ENCODE peak calls at places on chromosomes 6 and 20, in four cellular contexts. C, I, F and H are unnamed samples.

GRCh38 chr6:165618241-165618640 is 44.8 kb downstream of the PDE10A start:
- DNase-seq in I (no peak), F (no peak), C (no peak), H (no peak)

GRCh38 chr6:116412270-116412669 is 41.5 kb downstream of the DSE start:
- DNase-seq in C (no peak), I (no peak), F (no peak), H (no peak)

GRCh38 chr6:142680308-142680707 is 264.7 kb downstream of the HIVEP2 start:
- DNase-seq in C (no peak), F (no peak), I (no peak), H (no peak)

GRCh38 chr6:166488701-166489100 is 97.8 kb downstream of the RAMACL start:
- DNase-seq in I (no peak), F (no peak), C (no peak), H (no peak)

GRCh38 chr20:11329271-11329670 is 588.4 kb upstream of the BTBD3 start:
- DNase-seq in I (no peak), F (no peak), C (no peak), H (no peak)

GRCh38 chr6:163414367-163415175 is at the start of gene QKI:
- DNase-seq in C (no peak), F (peak), I (peak), H (peak)

GRCh38 chr6:131322121-131322520 is 186.9 kb downstream of the AKAP7 start:
- DNase-seq in I (no peak), C (no peak), F (no peak), H (no peak)

GRCh38 chr6:40308533-40309306 is 278.4 kb downstream of the LRFN2 start:
- DNase-seq in F (peak), C (peak), I (peak), H (peak)

GRCh38 chr20:63599396-63600050 is 25.5 kb upstream of the HELZ2 start:
- DNase-seq in C (no peak), I (no peak), F (no peak), H (no peak)

GRCh38 chr6:138765896-138766487 is 7.6 kb upstream of the CCDC28A start:
- DNase-seq in C (no peak), F (peak), I (no peak), H (peak)

GRCh38 chr20:3777726-3778629 is 3.3 kb downstream of the SPEF1 start:
- DNase-seq in F (no peak), C (no peak), I (peak), H (peak)

GRCh38 chr6:12657884-12658283 is 58.7 kb upstream of the PHACTR1 start:
- DNase-seq in C (no peak), I (no peak), F (no peak), H (no peak)

GRCh38 chr6:72826744-72827438 is 205.0 kb downstream of the KCNQ5 start:
- DNase-seq in F (no peak), C (no peak), I (no peak), H (no peak)

GRCh38 chr6:147544420-147544819 is 35.9 kb downstream of the SAMD5 start:
- DNase-seq in C (no peak), F (no peak), I (no peak), H (no peak)

GRCh38 chr6:21467091-21467490 is 126.5 kb upstream of the SOX4 start:
- DNase-seq in F (no peak), C (no peak), I (no peak), H (no peak)

GRCh38 chr20:33009214-33010132 is 2.0 kb downstream of the BPIFB2 start:
- DNase-seq in F (no peak), C (no peak), I (no peak), H (no peak)

GRCh38 chr20:19992996-19993908 is 23.9 kb upstream of the NAA20 start:
- DNase-seq in I (peak), C (no peak), F (peak), H (peak)

GRCh38 chr6:106143582-106144139 is 57.5 kb downstream of the PRDM1 start:
- DNase-seq in F (no peak), C (no peak), I (no peak), H (no peak)

GRCh38 chr6:33716890-33717632 is 5.6 kb upstream of the UQCC2 start:
- DNase-seq in I (no peak), C (no peak), F (no peak), H (no peak)

GRCh38 chr6:89084954-89085353 is 4.4 kb downstream of the PNRC1 start:
- DNase-seq in I (no peak), C (no peak), F (no peak), H (no peak)
- TF ChIP-seq USF1 in I (no peak), C (no peak), F (no peak), H (no peak)

DNA sequence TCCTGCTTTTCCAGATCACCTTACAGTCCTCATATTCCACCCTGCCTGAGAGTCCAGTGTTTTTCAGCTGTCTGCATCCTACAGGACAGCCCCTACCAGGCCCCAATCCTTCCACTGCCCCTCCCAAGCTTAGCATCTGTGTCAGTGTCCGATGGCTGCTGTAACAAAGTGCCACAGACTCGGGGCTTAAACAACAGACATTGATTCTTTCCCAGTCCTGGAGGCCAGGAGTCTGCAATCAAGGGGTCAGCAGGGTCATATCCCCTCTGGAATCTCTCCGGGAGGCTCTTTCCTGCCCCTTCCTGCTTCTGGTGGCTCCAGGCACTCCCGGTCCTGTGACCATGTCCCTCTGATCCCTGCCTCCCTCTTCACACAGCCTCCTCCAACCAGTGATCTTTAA is 396.6 kb upstream of the MAP3K7 start:
- DNase-seq in F (no peak), C (no peak), I (no peak), H (no peak)
- TF ChIP-seq USF1 in F (no peak), C (no peak), I (no peak), H (no peak)

DNA sequence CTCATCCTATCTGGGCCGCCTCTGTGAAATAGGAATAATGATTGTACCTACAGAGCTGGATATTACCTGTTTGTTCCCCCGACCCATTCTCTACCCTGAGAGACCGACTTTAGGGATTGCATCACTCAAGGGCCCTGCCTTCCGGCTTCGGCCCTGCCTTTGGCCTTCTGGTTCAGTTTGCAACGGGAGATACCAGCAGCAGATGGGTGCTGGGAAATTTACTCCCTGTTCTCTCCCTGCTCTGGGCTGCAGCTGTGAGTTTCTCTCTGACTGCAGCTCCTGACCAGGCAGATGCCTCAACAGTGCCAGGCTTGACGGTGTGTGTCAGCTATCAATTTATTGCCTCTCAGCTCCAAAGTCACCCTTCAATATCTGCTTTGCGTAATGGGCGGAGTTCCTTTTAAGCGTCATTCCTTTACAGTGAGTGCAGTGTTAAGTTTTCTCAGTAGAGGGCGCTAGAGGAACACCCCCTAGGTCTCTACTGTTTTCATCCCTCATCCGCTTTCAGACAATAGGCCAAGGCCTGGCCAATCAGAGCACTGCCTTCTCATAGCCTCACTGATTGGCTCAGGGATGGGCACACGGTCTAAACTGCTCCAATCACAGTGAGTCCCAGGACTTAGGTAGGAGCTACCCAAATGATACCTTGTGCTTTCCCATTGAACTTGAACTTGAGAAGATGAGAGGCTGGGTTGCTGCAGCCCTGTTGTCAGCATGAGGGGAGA is 30.0 kb downstream of the KCNG1 start:
- DNase-seq in I (peak), C (peak), F (peak), H (peak)
- TF ChIP-seq USF1 in I (peak), C (no peak), F (peak), H (peak)

DNA sequence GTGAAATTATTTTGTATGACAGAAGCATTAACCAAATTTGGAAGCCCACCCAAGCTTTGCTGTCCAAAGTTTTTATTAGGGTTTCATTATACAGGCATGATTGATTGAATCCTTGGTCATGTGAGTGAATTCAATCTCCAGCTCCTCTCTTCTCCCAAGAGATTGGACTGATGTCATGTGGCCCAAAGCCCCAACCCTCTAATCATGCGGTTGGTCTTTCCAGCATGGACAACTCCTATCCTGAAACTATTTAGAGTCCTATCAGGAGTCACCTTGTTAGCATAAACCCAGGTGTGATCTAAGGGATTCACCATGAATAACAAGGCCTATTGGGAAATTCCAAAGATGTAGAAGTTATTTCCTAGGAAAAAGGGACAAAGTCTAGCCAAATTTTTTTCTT is 10.6 kb downstream of the POLR3F start:
- DNase-seq in C (no peak), I (no peak), F (no peak), H (no peak)
- TF ChIP-seq USF1 in C (no peak), I (no peak), F (no peak), H (no peak)

GRCh38 chr6:71482742-71483141 is 194.1 kb downstream of the OGFRL1 start:
- DNase-seq in C (no peak), I (no peak), F (no peak), H (no peak)

GRCh38 chr6:71481021-71481420 is 192.4 kb downstream of the OGFRL1 start:
- DNase-seq in I (no peak), C (no peak), F (no peak), H (no peak)

GRCh38 chr6:71478834-71479541 is 190.4 kb downstream of the OGFRL1 start:
- DNase-seq in F (no peak), C (no peak), I (no peak), H (no peak)

GRCh38 chr6:71481801-71482200 is 193.2 kb downstream of the OGFRL1 start:
- DNase-seq in I (no peak), F (no peak), C (no peak), H (no peak)

DNA sequence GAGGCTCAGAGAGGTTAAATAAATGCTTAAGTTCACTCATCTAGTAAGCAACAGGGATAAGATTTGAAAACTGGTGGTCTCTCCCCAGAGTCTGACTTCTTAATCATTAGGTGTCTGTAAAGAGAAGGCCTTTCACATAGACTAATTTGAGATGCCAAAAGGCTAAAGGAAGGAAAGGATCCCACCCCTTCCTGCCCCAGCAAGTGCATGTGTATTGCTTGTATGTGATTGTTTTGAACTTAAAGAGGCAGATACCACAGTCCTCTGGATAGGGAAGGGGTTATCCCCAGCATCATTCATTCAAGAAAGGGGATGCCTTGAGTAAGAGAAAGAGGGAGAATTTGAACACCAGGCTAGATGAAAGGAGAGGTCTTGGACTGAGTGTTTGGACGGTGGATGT is 192.0 kb downstream of the OGFRL1 start:
- DNase-seq in F (no peak), C (no peak), I (no peak), H (no peak)
- TF ChIP-seq USF1 in F (no peak), C (no peak), I (no peak), H (no peak)

GRCh38 chr6:144353871-144354314 is 68.8 kb downstream of the UTRN start:
- DNase-seq in F (no peak), C (peak), I (no peak), H (no peak)
- TF ChIP-seq USF1 in F (no peak), C (no peak), I (no peak), H (no peak)

GRCh38 chr20:38153011-38153329 is 12.1 kb downstream of the TGM2 start:
- DNase-seq in F (no peak), I (no peak), C (no peak), H (no peak)

GRCh38 chr20:38153401-38153800 is 11.7 kb downstream of the TGM2 start:
- DNase-seq in I (no peak), C (no peak), F (no peak), H (no peak)

GRCh38 chr20:38150595-38151170 is 14.4 kb downstream of the TGM2 start:
- DNase-seq in C (no peak), F (no peak), I (no peak), H (no peak)

GRCh38 chr20:38151455-38151854 is 13.6 kb downstream of the TGM2 start:
- DNase-seq in I (no peak), F (no peak), C (no peak), H (no peak)

DNA sequence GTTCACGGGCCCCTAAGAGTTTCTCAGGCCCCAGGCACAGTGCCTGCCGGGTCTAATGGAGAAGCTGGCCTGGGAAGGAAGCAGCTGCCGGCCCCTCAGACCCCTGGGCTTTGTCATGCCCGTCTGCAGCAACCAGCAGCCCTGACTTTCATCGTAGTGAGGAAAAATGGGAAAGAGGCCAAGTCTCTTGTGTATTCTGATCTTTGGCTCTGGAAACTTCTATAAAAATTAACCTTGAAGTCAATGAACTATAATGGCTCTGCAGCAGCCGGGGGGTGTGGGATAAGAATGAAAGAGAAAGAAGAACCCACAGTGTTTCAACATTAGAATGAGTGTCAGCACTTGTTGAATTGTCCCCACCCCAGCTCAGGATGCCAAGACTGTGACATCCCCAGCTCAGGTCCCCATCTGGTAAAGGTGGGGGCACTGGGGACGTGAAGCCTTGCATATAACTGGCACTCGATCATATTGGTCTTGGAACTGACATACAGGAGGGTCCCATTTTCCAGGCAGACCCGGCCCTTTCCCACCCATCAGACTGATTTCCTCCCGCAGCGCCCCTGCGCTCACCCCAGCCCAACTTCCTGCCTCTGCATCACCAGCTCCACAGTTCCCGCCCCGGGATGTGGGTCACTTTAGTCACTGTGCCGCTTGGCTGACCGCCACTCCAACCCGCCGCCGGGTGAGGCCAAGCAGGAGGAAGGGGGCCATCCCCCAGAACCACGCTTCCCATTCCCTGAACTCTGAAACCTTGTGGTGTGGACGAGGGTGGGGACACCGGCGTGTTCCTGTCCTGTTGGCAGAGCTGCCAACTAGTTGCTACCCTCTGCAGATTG is 12.7 kb downstream of the TGM2 start:
- DNase-seq in F (no peak), I (no peak), C (peak), H (peak)
- TF ChIP-seq USF1 in F (no peak), I (no peak), C (no peak), H (no peak)